ENCODE peak calls at places on chromosomes 6 and 20, in eight cellular contexts. One of them, this sample, is unnamed.

GRCh38 chr6:30913721-30914075 is 340 bp upstream of the VARS2 start:
- DNase-seq in NCI-H510A treated with DMSO at 0.1 percent for 48 hours: no peak
- DNase-seq in heart left ventricle: no peak
- DNase-seq in upper lobe of right lung: no peak
- DNase-seq in CD4-positive, alpha-beta memory T cell: no peak
- DNase-seq in G401: no peak
- DNase-seq in ovary: no peak
- DNase-seq in lung: no peak
- DNase-seq in this sample: no peak

GRCh38 chr6:166772518-166772917 is 145.5 kb upstream of the RPS6KA2 start:
- DNase-seq in NCI-H510A treated with DMSO at 0.1 percent for 48 hours: no peak
- DNase-seq in heart left ventricle: no peak
- DNase-seq in upper lobe of right lung: no peak
- DNase-seq in CD4-positive, alpha-beta memory T cell: no peak
- DNase-seq in G401: no peak
- DNase-seq in ovary: no peak
- DNase-seq in lung: no peak
- DNase-seq in this sample: no peak

GRCh38 chr6:98995116-98995515 is 47.4 kb upstream of the FBXL4 start:
- DNase-seq in NCI-H510A treated with DMSO at 0.1 percent for 48 hours: no peak
- DNase-seq in heart left ventricle: no peak
- DNase-seq in upper lobe of right lung: no peak
- DNase-seq in CD4-positive, alpha-beta memory T cell: no peak
- DNase-seq in G401: no peak
- DNase-seq in ovary: no peak
- DNase-seq in lung: no peak
- DNase-seq in this sample: no peak

GRCh38 chr6:93549868-93550267 is 130.5 kb upstream of the EPHA7 start:
- DNase-seq in NCI-H510A treated with DMSO at 0.1 percent for 48 hours: no peak
- DNase-seq in heart left ventricle: no peak
- DNase-seq in upper lobe of right lung: no peak
- DNase-seq in CD4-positive, alpha-beta memory T cell: no peak
- DNase-seq in G401: no peak
- DNase-seq in ovary: no peak
- DNase-seq in lung: no peak
- DNase-seq in this sample: no peak

GRCh38 chr6:166598441-166599138 is 12.1 kb upstream of the RAMACL start:
- DNase-seq in NCI-H510A treated with DMSO at 0.1 percent for 48 hours: no peak
- DNase-seq in heart left ventricle: peak; percentile 48
- DNase-seq in upper lobe of right lung: no peak
- DNase-seq in CD4-positive, alpha-beta memory T cell: no peak
- DNase-seq in G401: no peak
- DNase-seq in ovary: no peak
- DNase-seq in lung: no peak
- DNase-seq in this sample: no peak

GRCh38 chr6:72619883-72620696 is 1.8 kb upstream of the KCNQ5 start:
- DNase-seq in NCI-H510A treated with DMSO at 0.1 percent for 48 hours: peak; percentile 24
- DNase-seq in heart left ventricle: peak; percentile 12
- DNase-seq in upper lobe of right lung: peak; percentile 70
- DNase-seq in CD4-positive, alpha-beta memory T cell: peak; percentile 43
- DNase-seq in G401: no peak
- DNase-seq in ovary: no peak
- DNase-seq in lung: peak; percentile 29
- DNase-seq in this sample: peak; percentile 71

GRCh38 chr20:2814587-2815051 is at the start of gene C20orf141:
- DNase-seq in NCI-H510A treated with DMSO at 0.1 percent for 48 hours: no peak
- DNase-seq in heart left ventricle: no peak
- DNase-seq in upper lobe of right lung: no peak
- DNase-seq in CD4-positive, alpha-beta memory T cell: no peak
- DNase-seq in G401: no peak
- DNase-seq in ovary: peak; percentile 58
- DNase-seq in lung: no peak
- DNase-seq in this sample: no peak

GRCh38 chr20:47303736-47304135 is 52.8 kb downstream of the ZMYND8 start:
- DNase-seq in NCI-H510A treated with DMSO at 0.1 percent for 48 hours: no peak
- DNase-seq in heart left ventricle: no peak
- DNase-seq in upper lobe of right lung: peak; percentile 35
- DNase-seq in CD4-positive, alpha-beta memory T cell: no peak
- DNase-seq in G401: no peak
- DNase-seq in ovary: no peak
- DNase-seq in lung: no peak
- DNase-seq in this sample: no peak

GRCh38 chr6:46251583-46252339 is 81.0 kb upstream of the ENPP5 start:
- DNase-seq in NCI-H510A treated with DMSO at 0.1 percent for 48 hours: no peak
- DNase-seq in heart left ventricle: no peak
- DNase-seq in upper lobe of right lung: no peak
- DNase-seq in CD4-positive, alpha-beta memory T cell: no peak
- DNase-seq in G401: no peak
- DNase-seq in ovary: no peak
- DNase-seq in lung: no peak
- DNase-seq in this sample: no peak

GRCh38 chr6:48476257-48476656 is 365.3 kb upstream of the PTCHD4 start:
- DNase-seq in NCI-H510A treated with DMSO at 0.1 percent for 48 hours: no peak
- DNase-seq in heart left ventricle: no peak
- DNase-seq in upper lobe of right lung: no peak
- DNase-seq in CD4-positive, alpha-beta memory T cell: no peak
- DNase-seq in G401: no peak
- DNase-seq in ovary: no peak
- DNase-seq in lung: no peak
- DNase-seq in this sample: no peak

GRCh38 chr6:2952557-2953095 is 18.7 kb downstream of the SERPINB6 start:
- DNase-seq in NCI-H510A treated with DMSO at 0.1 percent for 48 hours: no peak
- DNase-seq in heart left ventricle: peak; percentile 75
- DNase-seq in upper lobe of right lung: peak; percentile 88
- DNase-seq in CD4-positive, alpha-beta memory T cell: peak; percentile 14
- DNase-seq in G401: peak; percentile 78
- DNase-seq in ovary: peak; percentile 86
- DNase-seq in lung: peak; percentile 81
- DNase-seq in this sample: peak; percentile 65

GRCh38 chr20:22312744-22313346 is 271.5 kb downstream of the FOXA2 start:
- DNase-seq in NCI-H510A treated with DMSO at 0.1 percent for 48 hours: peak; percentile 21
- DNase-seq in heart left ventricle: no peak
- DNase-seq in upper lobe of right lung: no peak
- DNase-seq in CD4-positive, alpha-beta memory T cell: no peak
- DNase-seq in G401: peak; percentile 25
- DNase-seq in ovary: no peak
- DNase-seq in lung: no peak
- DNase-seq in this sample: peak; percentile 29

GRCh38 chr20:46984391-46984790 is 89.7 kb downstream of the EYA2 start:
- DNase-seq in NCI-H510A treated with DMSO at 0.1 percent for 48 hours: no peak
- DNase-seq in heart left ventricle: no peak
- DNase-seq in upper lobe of right lung: no peak
- DNase-seq in CD4-positive, alpha-beta memory T cell: no peak
- DNase-seq in G401: no peak
- DNase-seq in ovary: no peak
- DNase-seq in lung: no peak
- DNase-seq in this sample: no peak

GRCh38 chr6:38259736-38260135 is 380.0 kb downstream of the BTBD9 start:
- DNase-seq in NCI-H510A treated with DMSO at 0.1 percent for 48 hours: no peak
- DNase-seq in heart left ventricle: no peak
- DNase-seq in upper lobe of right lung: no peak
- DNase-seq in CD4-positive, alpha-beta memory T cell: no peak
- DNase-seq in G401: no peak
- DNase-seq in ovary: no peak
- DNase-seq in lung: no peak
- DNase-seq in this sample: no peak

GRCh38 chr20:45861157-45862075 is 4.0 kb downstream of the ZSWIM3 start:
- DNase-seq in NCI-H510A treated with DMSO at 0.1 percent for 48 hours: peak; percentile 81
- DNase-seq in heart left ventricle: no peak
- DNase-seq in upper lobe of right lung: no peak
- DNase-seq in CD4-positive, alpha-beta memory T cell: no peak
- DNase-seq in G401: no peak
- DNase-seq in ovary: no peak
- DNase-seq in lung: no peak
- DNase-seq in this sample: no peak

GRCh38 chr6:35228483-35228882 is 14.7 kb downstream of the SCUBE3 start:
- DNase-seq in NCI-H510A treated with DMSO at 0.1 percent for 48 hours: peak; percentile 63
- DNase-seq in heart left ventricle: no peak
- DNase-seq in upper lobe of right lung: no peak
- DNase-seq in CD4-positive, alpha-beta memory T cell: no peak
- DNase-seq in G401: no peak
- DNase-seq in ovary: no peak
- DNase-seq in lung: no peak
- DNase-seq in this sample: no peak

GRCh38 chr6:82385961-82386360 is 22.3 kb downstream of the TPBG start:
- DNase-seq in NCI-H510A treated with DMSO at 0.1 percent for 48 hours: peak; percentile 54
- DNase-seq in heart left ventricle: no peak
- DNase-seq in upper lobe of right lung: no peak
- DNase-seq in CD4-positive, alpha-beta memory T cell: no peak
- DNase-seq in G401: no peak
- DNase-seq in ovary: no peak
- DNase-seq in lung: no peak
- DNase-seq in this sample: no peak

GRCh38 chr6:149212892-149213786 is 104.4 kb upstream of the TAB2 start:
- DNase-seq in NCI-H510A treated with DMSO at 0.1 percent for 48 hours: no peak
- DNase-seq in heart left ventricle: no peak
- DNase-seq in upper lobe of right lung: no peak
- DNase-seq in CD4-positive, alpha-beta memory T cell: no peak
- DNase-seq in G401: no peak
- DNase-seq in ovary: no peak
- DNase-seq in lung: no peak
- DNase-seq in this sample: no peak

GRCh38 chr6:21594427-21595264 is 1.1 kb downstream of the SOX4 start:
- DNase-seq in NCI-H510A treated with DMSO at 0.1 percent for 48 hours: no peak
- DNase-seq in heart left ventricle: peak; percentile 55
- DNase-seq in upper lobe of right lung: peak; percentile 89
- DNase-seq in CD4-positive, alpha-beta memory T cell: peak; percentile 26
- DNase-seq in G401: peak; percentile 74
- DNase-seq in ovary: peak; percentile 76
- DNase-seq in lung: peak; percentile 61
- DNase-seq in this sample: peak; percentile 64

GRCh38 chr6:103122766-103123601 is 1729.5 kb downstream of the GRIK2 start:
- DNase-seq in NCI-H510A treated with DMSO at 0.1 percent for 48 hours: peak; percentile 76
- DNase-seq in heart left ventricle: peak; percentile 13
- DNase-seq in upper lobe of right lung: peak; percentile 75
- DNase-seq in CD4-positive, alpha-beta memory T cell: no peak
- DNase-seq in G401: peak; percentile 67
- DNase-seq in ovary: no peak
- DNase-seq in lung: peak; percentile 64
- DNase-seq in this sample: peak; percentile 37

GRCh38 chr6:54285595-54285994 is 22.6 kb upstream of the TINAG start:
- DNase-seq in NCI-H510A treated with DMSO at 0.1 percent for 48 hours: no peak
- DNase-seq in heart left ventricle: no peak
- DNase-seq in upper lobe of right lung: no peak
- DNase-seq in CD4-positive, alpha-beta memory T cell: no peak
- DNase-seq in G401: no peak
- DNase-seq in ovary: no peak
- DNase-seq in lung: no peak
- DNase-seq in this sample: no peak

GRCh38 chr6:29865648-29866047 is 38.0 kb downstream of the HLA-G start:
- DNase-seq in NCI-H510A treated with DMSO at 0.1 percent for 48 hours: no peak
- DNase-seq in heart left ventricle: no peak
- DNase-seq in upper lobe of right lung: no peak
- DNase-seq in CD4-positive, alpha-beta memory T cell: no peak
- DNase-seq in G401: no peak
- DNase-seq in ovary: no peak
- DNase-seq in lung: no peak
- DNase-seq in this sample: no peak

GRCh38 chr20:41048475-41049242 is 20.0 kb downstream of the TOP1 start:
- DNase-seq in NCI-H510A treated with DMSO at 0.1 percent for 48 hours: peak; percentile 13
- DNase-seq in heart left ventricle: no peak
- DNase-seq in upper lobe of right lung: no peak
- DNase-seq in CD4-positive, alpha-beta memory T cell: peak; percentile 61
- DNase-seq in G401: no peak
- DNase-seq in ovary: no peak
- DNase-seq in lung: no peak
- DNase-seq in this sample: no peak

GRCh38 chr6:149806127-149806526 is 56.6 kb downstream of the PCMT1 start:
- DNase-seq in NCI-H510A treated with DMSO at 0.1 percent for 48 hours: no peak
- DNase-seq in heart left ventricle: no peak
- DNase-seq in upper lobe of right lung: no peak
- DNase-seq in CD4-positive, alpha-beta memory T cell: no peak
- DNase-seq in G401: no peak
- DNase-seq in ovary: no peak
- DNase-seq in lung: no peak
- DNase-seq in this sample: peak; percentile 65

This sample was measured in DND-41.